ENCODE peak calls at places on chromosomes 7 and 10, in eight cellular contexts. B, P, R, Z, I, C, N and H are unnamed samples.

GRCh38 chr10:125037145-125037544 is 95.2 kb downstream of the ZRANB1 start:
- DNase-seq in C (peak), I (peak), N (peak), B (no peak), Z (peak), R (no peak), P (peak), H (no peak)

GRCh38 chr10:19638173-19638872 is 177.9 kb upstream of the PLXDC2 start:
- DNase-seq in R (no peak), Z (peak), B (no peak), C (peak), P (no peak), I (peak), N (no peak), H (no peak)

GRCh38 chr7:129468087-129468486 is 33.9 kb downstream of the STRIP2 start:
- DNase-seq in R (no peak), P (no peak), N (no peak), Z (peak), I (peak), C (no peak), B (no peak), H (no peak)

GRCh38 chr10:97517096-97517750 is 18.5 kb downstream of the UBTD1 start:
- DNase-seq in Z (no peak), P (no peak), R (no peak), N (no peak), C (no peak), B (no peak), I (no peak), H (no peak)

GRCh38 chr7:154438571-154438970 is 386.4 kb downstream of the DPP6 start:
- DNase-seq in N (no peak), R (no peak), Z (no peak), C (no peak), P (no peak), B (no peak), I (no peak), H (no peak)

GRCh38 chr10:106582291-106582690 is 582.2 kb downstream of the SORCS1 start:
- DNase-seq in Z (no peak), R (no peak), B (no peak), I (peak), P (no peak), N (no peak), C (peak), H (no peak)

GRCh38 chr10:4285121-4285520 is 500.1 kb upstream of the KLF6 start:
- DNase-seq in C (no peak), P (no peak), N (no peak), Z (peak), B (no peak), R (no peak), I (no peak), H (no peak)

GRCh38 chr10:30437039-30437781 is 3.2 kb downstream of the MAP3K8 start:
- DNase-seq in N (no peak), B (no peak), Z (peak), R (no peak), I (peak), C (peak), P (no peak), H (no peak)

GRCh38 chr7:123994449-123994848 is 38.4 kb downstream of the TMEM229A start:
- DNase-seq in I (no peak), C (no peak), R (no peak), P (no peak), N (no peak), Z (no peak), B (no peak), H (no peak)

GRCh38 chr10:104293021-104293420 is 24.0 kb downstream of the GSTO2 start:
- DNase-seq in I (peak), Z (peak), B (no peak), N (no peak), C (no peak), R (no peak), P (no peak), H (no peak)

GRCh38 chr7:47428780-47429472 is 153.0 kb downstream of the TNS3 start:
- DNase-seq in I (no peak), R (no peak), N (peak), B (no peak), P (no peak), Z (no peak), C (no peak), H (no peak)

GRCh38 chr7:21538936-21539335 is 3.9 kb upstream of the DNAH11 start:
- DNase-seq in B (no peak), P (no peak), Z (no peak), C (no peak), R (no peak), N (no peak), I (no peak), H (no peak)

GRCh38 chr10:80535671-80536360 is 1.9 kb upstream of the SH2D4B start:
- DNase-seq in I (peak), C (peak), P (peak), Z (no peak), R (peak), N (peak), B (peak), H (peak)
- TF ChIP-seq CTCF in I (peak), C (peak), P (peak), Z (peak), R (peak), N (peak), B (peak), H (peak)

DNA sequence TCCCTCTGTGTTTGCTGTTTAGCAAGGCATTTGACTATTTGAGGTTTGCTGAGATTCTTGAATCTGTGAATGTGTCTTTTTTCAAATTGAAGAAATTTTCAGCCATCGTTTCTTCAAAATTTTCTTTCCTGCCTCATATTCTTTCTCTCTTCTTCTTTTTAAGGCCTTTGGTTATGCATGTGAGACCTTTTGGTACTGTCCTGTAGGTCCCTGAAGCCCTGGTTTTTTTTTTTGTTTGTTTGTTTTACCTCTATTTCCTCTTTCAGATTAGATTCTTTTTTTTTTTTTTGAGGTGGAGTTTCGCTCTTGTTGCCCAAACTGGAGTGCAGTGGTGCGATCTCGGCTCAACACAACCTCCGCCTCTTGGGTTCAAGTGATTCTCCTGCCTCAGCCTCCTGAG is 45.3 kb downstream of the MLLT10 start:
- DNase-seq in Z (no peak), P (no peak), I (no peak), C (no peak), N (no peak), R (no peak), B (no peak), H (no peak)
- TF ChIP-seq CTCF in Z (no peak), P (no peak), I (no peak), C (no peak), N (no peak), R (no peak), B (no peak), H (no peak)

GRCh38 chr7:158013085-158013668 is 574.4 kb downstream of the PTPRN2 start:
- DNase-seq in C (no peak), P (no peak), B (no peak), N (no peak), Z (no peak), R (no peak), I (no peak), H (no peak)

GRCh38 chr7:158009886-158010285 is 577.7 kb downstream of the PTPRN2 start:
- DNase-seq in Z (no peak), C (no peak), B (no peak), N (no peak), P (no peak), I (no peak), R (no peak), H (no peak)

GRCh38 chr7:158008267-158008666 is 579.4 kb downstream of the PTPRN2 start:
- DNase-seq in I (no peak), B (no peak), N (no peak), P (no peak), C (no peak), R (no peak), Z (no peak), H (no peak)

GRCh38 chr7:158011941-158012340 is 575.7 kb downstream of the PTPRN2 start:
- DNase-seq in R (no peak), Z (no peak), N (no peak), B (no peak), C (no peak), P (no peak), I (no peak), H (no peak)

GRCh38 chr7:158010956-158011698 is 576.5 kb downstream of the PTPRN2 start:
- DNase-seq in P (no peak), I (no peak), Z (no peak), N (no peak), B (no peak), C (no peak), R (no peak), H (no peak)
- TF ChIP-seq CTCF in P (no peak), I (no peak), Z (no peak), N (no peak), B (no peak), C (peak), R (no peak), H (no peak)

GRCh38 chr7:125065546-125065945 is 135.9 kb upstream of the POT1 start:
- DNase-seq in P (no peak), C (no peak), R (no peak), N (no peak), B (no peak), I (no peak), Z (no peak), H (no peak)

GRCh38 chr7:125061776-125062397 is 132.3 kb upstream of the POT1 start:
- DNase-seq in R (no peak), B (no peak), C (peak), Z (peak), N (no peak), P (peak), I (peak), H (peak)

GRCh38 chr7:125057974-125058373 is 128.3 kb upstream of the POT1 start:
- DNase-seq in Z (no peak), R (no peak), B (no peak), P (no peak), C (no peak), N (no peak), I (no peak), H (no peak)

GRCh38 chr7:125055376-125055775 is 125.8 kb upstream of the POT1 start:
- DNase-seq in N (no peak), I (no peak), R (no peak), B (no peak), Z (no peak), P (no peak), C (no peak), H (no peak)

DNA sequence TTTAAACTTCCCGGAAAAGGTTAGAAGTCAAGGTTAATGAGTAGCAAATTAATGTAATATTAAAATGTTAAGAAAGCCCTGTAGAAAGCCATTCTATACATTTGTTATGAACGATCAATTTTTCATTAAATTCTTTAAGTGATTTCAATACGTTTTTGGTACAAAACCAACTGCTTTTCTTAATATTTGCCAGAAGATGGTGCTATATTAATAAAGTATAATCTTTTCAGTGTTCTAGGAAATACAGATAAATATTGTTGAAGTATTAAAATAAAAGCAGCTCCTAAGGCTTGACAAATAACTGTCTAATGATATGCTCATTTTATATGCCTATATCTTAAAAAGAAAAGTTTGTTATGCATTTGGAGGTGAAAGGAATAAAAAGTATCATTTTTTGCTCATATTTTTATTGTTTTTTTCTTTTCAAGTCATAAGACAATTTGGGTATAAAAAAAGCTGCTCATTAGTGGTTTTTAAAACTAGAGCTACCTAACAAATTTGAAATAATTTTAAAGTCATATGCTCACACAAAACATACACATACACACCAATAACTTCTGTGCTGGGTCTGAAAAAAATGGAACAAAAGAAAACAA is 130.3 kb upstream of the POT1 start:
- DNase-seq in I (peak), N (no peak), C (peak), Z (peak), R (no peak), P (no peak), B (no peak), H (no peak)
- TF ChIP-seq CTCF in I (peak), N (no peak), C (peak), Z (peak), R (no peak), P (peak), B (no peak), H (no peak)